ENCODE peak calls at places on chromosomes 7 and 10, in nine cellular contexts. One of them, this sample, is unnamed.

GRCh38 chr7:41336981-41337380 is 365.9 kb downstream of the INHBA start:
- DNase-seq in upper lobe of left lung: no peak
- DNase-seq in NCI-H1417: no peak
- DNase-seq in smooth muscle cell of the brain vasculature: no peak
- DNase-seq in T1000: no peak
- DNase-seq in CD4-positive, CD25-positive, alpha-beta regulatory T cell: no peak
- DNase-seq in anterior cingulate cortex: no peak
- DNase-seq in NCI-H146: no peak
- DNase-seq in T-cell: no peak
- DNase-seq in this sample: no peak

GRCh38 chr7:95690367-95690947 is 81.9 kb upstream of the DYNC1I1 start:
- DNase-seq in T1000: peak
- DNase-seq in NCI-H1417: peak
- DNase-seq in T-cell: no peak
- DNase-seq in anterior cingulate cortex: no peak
- DNase-seq in smooth muscle cell of the brain vasculature: peak
- DNase-seq in upper lobe of left lung: no peak
- DNase-seq in CD4-positive, CD25-positive, alpha-beta regulatory T cell: peak
- DNase-seq in NCI-H146: peak
- DNase-seq in this sample: no peak

GRCh38 chr7:135976312-135977019 is 693 bp downstream of the MTPN start:
- DNase-seq in smooth muscle cell of the brain vasculature: no peak
- DNase-seq in NCI-H146: peak
- DNase-seq in T-cell: peak
- DNase-seq in upper lobe of left lung: no peak
- DNase-seq in T1000: no peak
- DNase-seq in NCI-H1417: peak
- DNase-seq in CD4-positive, CD25-positive, alpha-beta regulatory T cell: peak
- DNase-seq in anterior cingulate cortex: no peak
- DNase-seq in this sample: peak

GRCh38 chr10:13206546-13207443 is 27.4 kb downstream of the UCMA start:
- DNase-seq in T1000: no peak
- DNase-seq in CD4-positive, CD25-positive, alpha-beta regulatory T cell: peak
- DNase-seq in anterior cingulate cortex: no peak
- DNase-seq in smooth muscle cell of the brain vasculature: peak
- DNase-seq in upper lobe of left lung: no peak
- DNase-seq in NCI-H1417: peak
- DNase-seq in T-cell: no peak
- DNase-seq in NCI-H146: peak
- DNase-seq in this sample: no peak

GRCh38 chr10:45432700-45433472 is 58.9 kb downstream of the ALOX5 start:
- DNase-seq in CD4-positive, CD25-positive, alpha-beta regulatory T cell: no peak
- DNase-seq in NCI-H1417: no peak
- DNase-seq in NCI-H146: no peak
- DNase-seq in upper lobe of left lung: no peak
- DNase-seq in T-cell: no peak
- DNase-seq in T1000: no peak
- DNase-seq in smooth muscle cell of the brain vasculature: no peak
- DNase-seq in anterior cingulate cortex: no peak
- DNase-seq in this sample: no peak

GRCh38 chr10:120963587-120964220 is 112.5 kb downstream of the WDR11 start:
- DNase-seq in T1000: no peak
- DNase-seq in smooth muscle cell of the brain vasculature: no peak
- DNase-seq in anterior cingulate cortex: no peak
- DNase-seq in NCI-H1417: no peak
- DNase-seq in T-cell: no peak
- DNase-seq in CD4-positive, CD25-positive, alpha-beta regulatory T cell: no peak
- DNase-seq in NCI-H146: peak
- DNase-seq in upper lobe of left lung: no peak
- DNase-seq in this sample: no peak

GRCh38 chr7:148397985-148398384 is 192.6 kb upstream of the C7orf33 start:
- DNase-seq in upper lobe of left lung: no peak
- DNase-seq in NCI-H146: no peak
- DNase-seq in smooth muscle cell of the brain vasculature: no peak
- DNase-seq in T-cell: no peak
- DNase-seq in anterior cingulate cortex: no peak
- DNase-seq in T1000: no peak
- DNase-seq in CD4-positive, CD25-positive, alpha-beta regulatory T cell: peak
- DNase-seq in NCI-H1417: no peak
- DNase-seq in this sample: no peak

GRCh38 chr7:150620061-150620460 is 12.1 kb downstream of the GIMAP6 start:
- DNase-seq in upper lobe of left lung: no peak
- DNase-seq in NCI-H1417: no peak
- DNase-seq in NCI-H146: no peak
- DNase-seq in T-cell: no peak
- DNase-seq in smooth muscle cell of the brain vasculature: no peak
- DNase-seq in CD4-positive, CD25-positive, alpha-beta regulatory T cell: no peak
- DNase-seq in anterior cingulate cortex: no peak
- DNase-seq in T1000: no peak
- DNase-seq in this sample: no peak

GRCh38 chr7:88480901-88481300 is 174.2 kb upstream of the STEAP4 start:
- DNase-seq in upper lobe of left lung: no peak
- DNase-seq in T1000: no peak
- DNase-seq in CD4-positive, CD25-positive, alpha-beta regulatory T cell: no peak
- DNase-seq in smooth muscle cell of the brain vasculature: no peak
- DNase-seq in T-cell: no peak
- DNase-seq in anterior cingulate cortex: peak
- DNase-seq in NCI-H146: no peak
- DNase-seq in NCI-H1417: peak
- DNase-seq in this sample: no peak

GRCh38 chr10:123301077-123301875 is 147.1 kb downstream of the BUB3 start:
- DNase-seq in NCI-H146: peak
- DNase-seq in T-cell: no peak
- DNase-seq in T1000: peak
- DNase-seq in CD4-positive, CD25-positive, alpha-beta regulatory T cell: no peak
- DNase-seq in upper lobe of left lung: no peak
- DNase-seq in NCI-H1417: peak
- DNase-seq in smooth muscle cell of the brain vasculature: no peak
- DNase-seq in anterior cingulate cortex: peak
- DNase-seq in this sample: no peak

GRCh38 chr10:87054373-87055295 is 34.5 kb downstream of the FAM25A start:
- DNase-seq in T-cell: no peak
- DNase-seq in smooth muscle cell of the brain vasculature: peak
- DNase-seq in upper lobe of left lung: no peak
- DNase-seq in CD4-positive, CD25-positive, alpha-beta regulatory T cell: no peak
- DNase-seq in NCI-H1417: no peak
- DNase-seq in NCI-H146: no peak
- DNase-seq in T1000: no peak
- DNase-seq in anterior cingulate cortex: no peak
- DNase-seq in this sample: no peak

GRCh38 chr7:32942783-32943653 is 14.2 kb upstream of the FKBP9 start:
- DNase-seq in smooth muscle cell of the brain vasculature: peak
- DNase-seq in NCI-H146: peak
- DNase-seq in CD4-positive, CD25-positive, alpha-beta regulatory T cell: peak
- DNase-seq in NCI-H1417: peak
- DNase-seq in T-cell: peak
- DNase-seq in upper lobe of left lung: peak
- DNase-seq in T1000: peak
- DNase-seq in anterior cingulate cortex: peak
- DNase-seq in this sample: peak

GRCh38 chr7:26153246-26153822 is 1.3 kb downstream of the NFE2L3 start:
- DNase-seq in CD4-positive, CD25-positive, alpha-beta regulatory T cell: peak
- DNase-seq in T1000: no peak
- DNase-seq in NCI-H146: peak
- DNase-seq in NCI-H1417: no peak
- DNase-seq in T-cell: no peak
- DNase-seq in anterior cingulate cortex: no peak
- DNase-seq in upper lobe of left lung: no peak
- DNase-seq in smooth muscle cell of the brain vasculature: no peak
- DNase-seq in this sample: peak

GRCh38 chr7:101330011-101330484 is 8.4 kb upstream of the IFT22 start:
- DNase-seq in T1000: no peak
- DNase-seq in NCI-H146: no peak
- DNase-seq in upper lobe of left lung: no peak
- DNase-seq in T-cell: no peak
- DNase-seq in anterior cingulate cortex: no peak
- DNase-seq in NCI-H1417: no peak
- DNase-seq in CD4-positive, CD25-positive, alpha-beta regulatory T cell: no peak
- DNase-seq in smooth muscle cell of the brain vasculature: no peak
- DNase-seq in this sample: no peak

GRCh38 chr7:140541513-140542192 is 62.3 kb upstream of the MKRN1 start:
- DNase-seq in anterior cingulate cortex: no peak
- DNase-seq in T-cell: no peak
- DNase-seq in upper lobe of left lung: peak
- DNase-seq in NCI-H146: peak
- DNase-seq in NCI-H1417: peak
- DNase-seq in smooth muscle cell of the brain vasculature: peak
- DNase-seq in T1000: peak
- DNase-seq in CD4-positive, CD25-positive, alpha-beta regulatory T cell: no peak
- DNase-seq in this sample: no peak

GRCh38 chr10:26759008-26759407 is 61.5 kb downstream of the PDSS1 start:
- DNase-seq in T1000: no peak
- DNase-seq in upper lobe of left lung: no peak
- DNase-seq in smooth muscle cell of the brain vasculature: no peak
- DNase-seq in CD4-positive, CD25-positive, alpha-beta regulatory T cell: no peak
- DNase-seq in NCI-H146: no peak
- DNase-seq in NCI-H1417: no peak
- DNase-seq in T-cell: no peak
- DNase-seq in anterior cingulate cortex: no peak
- DNase-seq in this sample: no peak

GRCh38 chr7:100545636-100546128 is 6.7 kb downstream of the AGFG2 start:
- DNase-seq in CD4-positive, CD25-positive, alpha-beta regulatory T cell: peak
- DNase-seq in smooth muscle cell of the brain vasculature: peak
- DNase-seq in anterior cingulate cortex: no peak
- DNase-seq in NCI-H1417: peak
- DNase-seq in NCI-H146: no peak
- DNase-seq in T1000: peak
- DNase-seq in upper lobe of left lung: no peak
- DNase-seq in T-cell: no peak
- DNase-seq in this sample: no peak

GRCh38 chr10:106705576-106706526 is 458.7 kb downstream of the SORCS1 start:
- DNase-seq in T1000: peak
- DNase-seq in CD4-positive, CD25-positive, alpha-beta regulatory T cell: peak
- DNase-seq in NCI-H146: peak
- DNase-seq in T-cell: no peak
- DNase-seq in upper lobe of left lung: no peak
- DNase-seq in NCI-H1417: peak
- DNase-seq in smooth muscle cell of the brain vasculature: peak
- DNase-seq in anterior cingulate cortex: peak
- DNase-seq in this sample: no peak

GRCh38 chr7:56537477-56537876 is 421.3 kb upstream of the NUPR2 start:
- DNase-seq in T1000: no peak
- DNase-seq in NCI-H1417: peak
- DNase-seq in T-cell: no peak
- DNase-seq in anterior cingulate cortex: no peak
- DNase-seq in NCI-H146: peak
- DNase-seq in smooth muscle cell of the brain vasculature: no peak
- DNase-seq in CD4-positive, CD25-positive, alpha-beta regulatory T cell: no peak
- DNase-seq in upper lobe of left lung: no peak
- DNase-seq in this sample: no peak

GRCh38 chr10:79452174-79452611 is 6.8 kb upstream of the ZCCHC24 start:
- DNase-seq in smooth muscle cell of the brain vasculature: no peak
- DNase-seq in anterior cingulate cortex: no peak
- DNase-seq in NCI-H146: no peak
- DNase-seq in NCI-H1417: no peak
- DNase-seq in T1000: no peak
- DNase-seq in T-cell: no peak
- DNase-seq in CD4-positive, CD25-positive, alpha-beta regulatory T cell: no peak
- DNase-seq in upper lobe of left lung: no peak
- DNase-seq in this sample: no peak

GRCh38 chr10:125125951-125126735 is 34.2 kb downstream of the CTBP2 start:
- DNase-seq in upper lobe of left lung: no peak
- DNase-seq in CD4-positive, CD25-positive, alpha-beta regulatory T cell: no peak
- DNase-seq in NCI-H1417: no peak
- DNase-seq in T-cell: no peak
- DNase-seq in NCI-H146: no peak
- DNase-seq in T1000: no peak
- DNase-seq in smooth muscle cell of the brain vasculature: no peak
- DNase-seq in anterior cingulate cortex: no peak
- DNase-seq in this sample: no peak

GRCh38 chr7:76234282-76234584 is 32.5 kb downstream of the SRRM3 start:
- DNase-seq in T1000: no peak
- DNase-seq in CD4-positive, CD25-positive, alpha-beta regulatory T cell: no peak
- DNase-seq in NCI-H1417: no peak
- DNase-seq in anterior cingulate cortex: no peak
- DNase-seq in NCI-H146: no peak
- DNase-seq in upper lobe of left lung: no peak
- DNase-seq in smooth muscle cell of the brain vasculature: no peak
- DNase-seq in T-cell: no peak
- DNase-seq in this sample: no peak

GRCh38 chr7:40329601-40330153 is 194.9 kb downstream of the SUGCT start:
- DNase-seq in NCI-H146: peak
- DNase-seq in T-cell: no peak
- DNase-seq in smooth muscle cell of the brain vasculature: no peak
- DNase-seq in anterior cingulate cortex: peak
- DNase-seq in NCI-H1417: peak
- DNase-seq in CD4-positive, CD25-positive, alpha-beta regulatory T cell: peak
- DNase-seq in upper lobe of left lung: no peak
- DNase-seq in T1000: no peak
- DNase-seq in this sample: no peak

GRCh38 chr7:117412390-117412789 is 14.9 kb downstream of the ASZ1 start:
- DNase-seq in T1000: no peak
- DNase-seq in anterior cingulate cortex: no peak
- DNase-seq in NCI-H1417: no peak
- DNase-seq in NCI-H146: no peak
- DNase-seq in T-cell: no peak
- DNase-seq in smooth muscle cell of the brain vasculature: no peak
- DNase-seq in CD4-positive, CD25-positive, alpha-beta regulatory T cell: no peak
- DNase-seq in upper lobe of left lung: no peak
- DNase-seq in this sample: no peak

GRCh38 chr7:8197994-8198698 is 63.8 kb downstream of the ICA1 start:
- DNase-seq in NCI-H146: no peak
- DNase-seq in upper lobe of left lung: no peak
- DNase-seq in CD4-positive, CD25-positive, alpha-beta regulatory T cell: peak
- DNase-seq in anterior cingulate cortex: no peak
- DNase-seq in T-cell: peak
- DNase-seq in smooth muscle cell of the brain vasculature: no peak
- DNase-seq in T1000: no peak
- DNase-seq in NCI-H1417: no peak
- DNase-seq in this sample: no peak

GRCh38 chr10:97686301-97686961 is 610 bp downstream of the AVPI1 start:
- DNase-seq in smooth muscle cell of the brain vasculature: no peak
- DNase-seq in CD4-positive, CD25-positive, alpha-beta regulatory T cell: peak
- DNase-seq in NCI-H1417: no peak
- DNase-seq in T-cell: no peak
- DNase-seq in NCI-H146: no peak
- DNase-seq in upper lobe of left lung: no peak
- DNase-seq in anterior cingulate cortex: no peak
- DNase-seq in T1000: no peak
- DNase-seq in this sample: no peak

This sample was measured in naive thymus-derived CD4-positive, alpha-beta T cell.